ENCODE peak calls at places on chromosomes 16 and 17, in six cellular contexts. L is EL; J is retinal pigment epithelial cell; E is stimulated activated CD4-positive, alpha-beta T cell treated with anti-CD3 and anti-CD28 coated beads, Interleukin-4, amount 100 ng/mL, for 48 hours; Z is posterior cingulate gyrus; W is Karpas-422. M is an unnamed sample.

GRCh38 chr17:48832491-48832890 is 1.7 kb downstream of the CALCOCO2 start:
- DNase-seq in L (no peak), Z (no peak), E (no peak), W (no peak), J (no peak), M (no peak)

GRCh38 chr17:36008998-36009665 is 7.8 kb upstream of the CCL15 start:
- DNase-seq in W (peak), E (peak), Z (no peak), J (no peak), L (peak), M (no peak)

GRCh38 chr16:361872-362701 is 8.3 kb downstream of the MRPL28 start:
- DNase-seq in E (peak), W (peak), Z (peak), L (peak), J (no peak), M (no peak)

GRCh38 chr16:52497067-52497816 is 49.7 kb downstream of the TOX3 start:
- DNase-seq in Z (no peak), L (no peak), W (no peak), E (no peak), J (peak), M (no peak)

GRCh38 chr17:58329035-58329807 is 626 bp upstream of the TSPOAP1 start:
- DNase-seq in E (peak), L (no peak), W (peak), J (no peak), Z (no peak), M (no peak)

GRCh38 chr17:76772842-76773521 is 35.1 kb downstream of the MFSD11 start:
- DNase-seq in E (no peak), J (peak), W (no peak), Z (no peak), L (peak), M (no peak)

GRCh38 chr17:80499961-80500665 is 23.7 kb upstream of the NPTX1 start:
- DNase-seq in Z (no peak), J (no peak), E (no peak), L (no peak), W (no peak), M (no peak)

GRCh38 chr17:82367724-82368524 is 3.6 kb upstream of the UTS2R start:
- DNase-seq in J (no peak), E (no peak), W (peak), Z (no peak), L (peak), M (no peak)

GRCh38 chr16:67428146-67428731 is 2.7 kb upstream of the HSD11B2 start:
- DNase-seq in E (peak), W (peak), Z (no peak), J (peak), L (peak), M (no peak)

GRCh38 chr17:57144567-57144966 is 59.5 kb downstream of the AKAP1 start:
- DNase-seq in W (no peak), J (no peak), E (no peak), Z (no peak), L (no peak), M (no peak)

GRCh38 chr17:50289268-50289667 is 15.0 kb downstream of the TMEM92 start:
- DNase-seq in L (peak), J (no peak), W (no peak), E (no peak), Z (no peak), M (no peak)

GRCh38 chr17:81842725-81843504 is 8.1 kb upstream of the PPP1R27 start:
- DNase-seq in J (no peak), L (peak), E (no peak), W (no peak), Z (no peak), M (no peak)

GRCh38 chr16:67773099-67773498 is 33.3 kb downstream of the RANBP10 start:
- DNase-seq in E (no peak), W (no peak), J (peak), L (no peak), Z (no peak), M (no peak)

GRCh38 chr16:2048116-2048543 is 345 bp downstream of the TSC2 start:
- DNase-seq in W (no peak), Z (no peak), J (no peak), E (no peak), L (no peak), M (no peak)

M was measured in brain pericyte.